ENCODE peak calls at places on chromosomes 13 and 19, in six cellular contexts. L is GM12864, N is WTC11, P is foreskin fibroblast, Q is NCI-H2171 treated with DMSO at 0.1 percent for 48 hours, V is mesothelial cell of epicardium. U is an unnamed sample.

GRCh38 chr19:8451885-8452284 is 7.1 kb downstream of the HNRNPM start:
- DNase-seq in L (no peak), N (no peak), P (peak), Q (no peak), V (no peak), U (no peak)

GRCh38 chr19:41936416-41936850 is 8.2 kb upstream of the ERFL start:
- DNase-seq in L (no peak), N (no peak), P (no peak), Q (no peak), V (no peak), U (no peak)

GRCh38 chr13:85204668-85205344 is 594.4 kb downstream of the SLITRK6 start:
- DNase-seq in L (no peak), N (no peak), P (no peak), Q (no peak), V (no peak), U (no peak)

GRCh38 chr19:3335431-3336350 is 30.7 kb upstream of the NFIC start:
- DNase-seq in L (no peak), N (no peak), P (peak), Q (no peak), V (no peak), U (peak)

GRCh38 chr19:15123900-15124299 is 16.7 kb downstream of the SYDE1 start:
- DNase-seq in L (no peak), N (no peak), P (no peak), Q (peak), V (no peak), U (no peak)

GRCh38 chr19:40801449-40802299 is 2.7 kb downstream of the EGLN2 start:
- DNase-seq in L (no peak), N (no peak), P (no peak), Q (no peak), V (no peak), U (no peak)

GRCh38 chr19:55133639-55134444 is 15.2 kb downstream of the TNNT1 start:
- DNase-seq in L (no peak), N (no peak), P (no peak), Q (no peak), V (no peak), U (no peak)

GRCh38 chr13:29946093-29946492 is 95.7 kb upstream of the UBL3 start:
- DNase-seq in L (no peak), N (no peak), P (no peak), Q (no peak), V (no peak), U (no peak)

GRCh38 chr19:21130097-21130775 is 11.6 kb upstream of the ZNF431 start:
- DNase-seq in L (no peak), N (no peak), P (no peak), Q (no peak), V (no peak), U (no peak)

GRCh38 chr13:84487681-84488080 is 605.4 kb upstream of the SLITRK1 start:
- DNase-seq in L (no peak), N (no peak), P (no peak), Q (no peak), V (no peak), U (no peak)

GRCh38 chr19:52991021-52991420 is 22.7 kb upstream of the ERVV-1 start:
- DNase-seq in L (no peak), N (no peak), P (no peak), Q (no peak), V (no peak), U (no peak)

GRCh38 chr13:79917628-79918027 is 423.3 kb downstream of the SPRY2 start:
- DNase-seq in L (no peak), N (no peak), P (no peak), Q (no peak), V (no peak), U (no peak)

GRCh38 chr19:8486661-8487136 is 15.7 kb downstream of the PRAM1 start:
- DNase-seq in L (no peak), N (no peak), P (no peak), Q (no peak), V (no peak), U (no peak)

GRCh38 chr19:29971648-29972047 is 29.6 kb downstream of the URI1 start:
- DNase-seq in L (no peak), N (no peak), P (no peak), Q (peak), V (no peak), U (no peak)